ENCODE peak calls at places on chromosomes 12 and 14, in eight cellular contexts. A, O, K, X, V, Q, C and M are unnamed samples.

GRCh38 chr14:101246894-101247853 is 314.1 kb upstream of the DIO3 start:
- DNase-seq in V (no peak), Q (no peak), K (no peak), O (no peak), A (no peak), C (no peak), X (no peak), M (no peak)

GRCh38 chr14:88437659-88438058 is 52.2 kb downstream of the SPATA7 start:
- DNase-seq in A (no peak), O (no peak), C (no peak), V (no peak), K (no peak), Q (no peak), X (no peak), M (no peak)

GRCh38 chr14:36973806-36974442 is 198.5 kb downstream of the SLC25A21 start:
- DNase-seq in Q (no peak), O (no peak), V (no peak), A (peak; percentile 61), C (no peak), K (no peak), X (no peak), M (no peak)

GRCh38 chr14:103199141-103199540 is 75.9 kb downstream of the TNFAIP2 start:
- DNase-seq in O (no peak), X (no peak), V (no peak), Q (no peak), K (no peak), C (no peak), A (no peak), M (no peak)

GRCh38 chr14:102171173-102172020 is 31.7 kb downstream of the WDR20 start:
- DNase-seq in C (no peak), Q (no peak), K (no peak), O (no peak), V (no peak), A (no peak), X (no peak), M (no peak)

GRCh38 chr14:58659846-58660245 is 22.1 kb downstream of the DACT1 start:
- DNase-seq in O (no peak), K (no peak), C (no peak), A (no peak), X (no peak), V (no peak), Q (no peak), M (no peak)

GRCh38 chr12:115398311-115398781 is 714.4 kb upstream of the TBX3 start:
- DNase-seq in X (no peak), Q (no peak), C (no peak), V (no peak), A (no peak), K (no peak), O (no peak), M (no peak)

GRCh38 chr12:73547421-73547820 is 990.2 kb upstream of the ATXN7L3B start:
- DNase-seq in C (no peak), X (no peak), V (no peak), K (no peak), Q (no peak), A (no peak), O (no peak), M (no peak)

GRCh38 chr14:61911534-61911933 is 149.3 kb downstream of the SNAPC1 start:
- DNase-seq in X (no peak), V (no peak), C (no peak), Q (no peak), K (peak; percentile 24), O (peak; percentile 61), A (no peak), M (no peak)

GRCh38 chr12:23560611-23561010 is 388.9 kb downstream of the SOX5 start:
- DNase-seq in Q (no peak), V (no peak), K (no peak), O (no peak), C (no peak), A (no peak), X (no peak), M (no peak)

GRCh38 chr14:44384093-44384492 is 123.0 kb downstream of the FSCB start:
- DNase-seq in K (no peak), Q (no peak), X (no peak), A (no peak), O (no peak), V (no peak), C (no peak), M (no peak)

GRCh38 chr12:103303484-103303883 is 192.3 kb downstream of the C12orf42 start:
- DNase-seq in C (no peak), K (no peak), O (no peak), Q (no peak), V (no peak), A (no peak), X (no peak), M (no peak)

GRCh38 chr12:267581-268482 is 5.2 kb upstream of the SLC6A13 start:
- DNase-seq in C (no peak), K (no peak), X (no peak), V (no peak), Q (no peak), O (no peak), A (no peak), M (no peak)

GRCh38 chr12:24724765-24725307 is 224.1 kb downstream of the BCAT1 start:
- DNase-seq in A (no peak), K (no peak), X (no peak), C (no peak), Q (no peak), V (peak; percentile 43), O (no peak), M (no peak)

GRCh38 chr12:60539592-60539991 is 943.8 kb downstream of the SLC16A7 start:
- DNase-seq in A (no peak), V (no peak), O (no peak), K (no peak), Q (no peak), X (no peak), C (no peak), M (no peak)

GRCh38 chr14:70857499-70857895 is 48.2 kb upstream of the MAP3K9 start:
- DNase-seq in O (no peak), X (no peak), C (no peak), V (no peak), Q (no peak), A (no peak), K (no peak), M (no peak)

GRCh38 chr12:68675098-68675842 is 11.5 kb upstream of the NUP107 start:
- DNase-seq in K (no peak), O (no peak), X (peak; percentile 27), A (no peak), C (no peak), Q (no peak), V (peak; percentile 63), M (peak; percentile 68)

GRCh38 chr14:73221945-73222344 is 15.4 kb upstream of the PAPLN start:
- DNase-seq in V (no peak), K (no peak), O (no peak), C (no peak), X (no peak), A (peak; percentile 17), Q (no peak), M (no peak)

GRCh38 chr12:2501464-2502181 is 293.1 kb upstream of the FKBP4 start:
- DNase-seq in X (peak; percentile 63), O (no peak), Q (no peak), K (no peak), A (no peak), C (no peak), V (no peak), M (no peak)

GRCh38 chr12:109018276-109018675 is 2.6 kb downstream of the SVOP start:
- DNase-seq in O (no peak), Q (peak; percentile 7), V (no peak), C (no peak), K (no peak), A (no peak), X (no peak), M (no peak)

GRCh38 chr12:6963016-6963731 is 7.3 kb downstream of the PHB2 start:
- DNase-seq in K (no peak), Q (peak; percentile 96), O (peak; percentile 93), C (peak; percentile 93), V (no peak), A (no peak), X (no peak), M (no peak)

GRCh38 chr14:93772263-93772662 is 16.0 kb downstream of the PRIMA1 start:
- DNase-seq in C (no peak), X (no peak), Q (no peak), O (no peak), V (no peak), A (no peak), K (no peak), M (no peak)

GRCh38 chr12:131555197-131555820 is 155.6 kb upstream of the SFSWAP start:
- DNase-seq in C (no peak), O (no peak), A (no peak), K (no peak), X (no peak), V (no peak), Q (no peak), M (no peak)

GRCh38 chr14:91899213-91899612 is 31.9 kb upstream of the TC2N start:
- DNase-seq in V (no peak), X (no peak), K (no peak), Q (no peak), O (peak; percentile 15), A (no peak), C (no peak), M (no peak)

GRCh38 chr14:87877877-87878276 is 115.1 kb downstream of the GALC start:
- DNase-seq in V (no peak), Q (no peak), A (no peak), X (no peak), C (no peak), O (no peak), K (no peak), M (no peak)